ENCODE peak calls at places on chromosomes 16 and 17, in four cellular contexts. One of them, this sample, is unnamed.

GRCh38 chr17:72518810-72519597 is 398.2 kb downstream of the SOX9 start:
- DNase-seq in CD8-positive, alpha-beta memory T cell: no peak
- DNase-seq in neuronal stem cell: no peak
- DNase-seq in upper lobe of right lung: peak; percentile 66
- DNase-seq in this sample: no peak

GRCh38 chr17:41581366-41582060 is 5.2 kb downstream of the KRT14 start:
- DNase-seq in upper lobe of right lung: no peak
- DNase-seq in CD8-positive, alpha-beta memory T cell: no peak
- DNase-seq in neuronal stem cell: no peak
- DNase-seq in this sample: no peak

GRCh38 chr16:89446136-89446974 is 44.0 kb downstream of the ANKRD11 start:
- DNase-seq in neuronal stem cell: no peak
- DNase-seq in upper lobe of right lung: peak; percentile 70
- DNase-seq in CD8-positive, alpha-beta memory T cell: no peak
- DNase-seq in this sample: no peak

GRCh38 chr16:78705694-78706093 is 606.2 kb downstream of the WWOX start:
- DNase-seq in upper lobe of right lung: no peak
- DNase-seq in neuronal stem cell: no peak
- DNase-seq in CD8-positive, alpha-beta memory T cell: no peak
- DNase-seq in this sample: peak; percentile 52

GRCh38 chr17:4485676-4486646 is 12.7 kb upstream of the SPNS2 start:
- DNase-seq in neuronal stem cell: no peak
- DNase-seq in upper lobe of right lung: no peak
- DNase-seq in CD8-positive, alpha-beta memory T cell: peak; percentile 24
- DNase-seq in this sample: no peak

GRCh38 chr17:16880121-16880842 is 91.6 kb downstream of the TNFRSF13B start:
- DNase-seq in neuronal stem cell: no peak
- DNase-seq in upper lobe of right lung: peak; percentile 43
- DNase-seq in CD8-positive, alpha-beta memory T cell: no peak
- DNase-seq in this sample: no peak

GRCh38 chr17:67829331-67829730 is 4.0 kb downstream of the BPTF start:
- DNase-seq in upper lobe of right lung: no peak
- DNase-seq in CD8-positive, alpha-beta memory T cell: no peak
- DNase-seq in neuronal stem cell: no peak
- DNase-seq in this sample: peak; percentile 78

GRCh38 chr16:20401475-20402016 is 3.0 kb downstream of the PDILT start:
- DNase-seq in neuronal stem cell: no peak
- DNase-seq in CD8-positive, alpha-beta memory T cell: no peak
- DNase-seq in upper lobe of right lung: no peak
- DNase-seq in this sample: no peak

GRCh38 chr16:75754126-75754525 is 27.8 kb upstream of the CPHXL start:
- DNase-seq in upper lobe of right lung: no peak
- DNase-seq in CD8-positive, alpha-beta memory T cell: no peak
- DNase-seq in neuronal stem cell: no peak
- DNase-seq in this sample: no peak

GRCh38 chr17:62778990-62779681 is 29.0 kb downstream of the MARCHF10 start:
- DNase-seq in CD8-positive, alpha-beta memory T cell: no peak
- DNase-seq in neuronal stem cell: no peak
- DNase-seq in upper lobe of right lung: peak; percentile 85
- DNase-seq in this sample: peak; percentile 60

GRCh38 chr16:74743668-74744299 is 30.8 kb downstream of the FA2H start:
- DNase-seq in neuronal stem cell: no peak
- DNase-seq in CD8-positive, alpha-beta memory T cell: no peak
- DNase-seq in upper lobe of right lung: peak; percentile 82
- DNase-seq in this sample: no peak

GRCh38 chr17:50170662-50171370 is 5.0 kb downstream of the SGCA start:
- DNase-seq in upper lobe of right lung: no peak
- DNase-seq in neuronal stem cell: no peak
- DNase-seq in CD8-positive, alpha-beta memory T cell: no peak
- DNase-seq in this sample: no peak

DNA sequence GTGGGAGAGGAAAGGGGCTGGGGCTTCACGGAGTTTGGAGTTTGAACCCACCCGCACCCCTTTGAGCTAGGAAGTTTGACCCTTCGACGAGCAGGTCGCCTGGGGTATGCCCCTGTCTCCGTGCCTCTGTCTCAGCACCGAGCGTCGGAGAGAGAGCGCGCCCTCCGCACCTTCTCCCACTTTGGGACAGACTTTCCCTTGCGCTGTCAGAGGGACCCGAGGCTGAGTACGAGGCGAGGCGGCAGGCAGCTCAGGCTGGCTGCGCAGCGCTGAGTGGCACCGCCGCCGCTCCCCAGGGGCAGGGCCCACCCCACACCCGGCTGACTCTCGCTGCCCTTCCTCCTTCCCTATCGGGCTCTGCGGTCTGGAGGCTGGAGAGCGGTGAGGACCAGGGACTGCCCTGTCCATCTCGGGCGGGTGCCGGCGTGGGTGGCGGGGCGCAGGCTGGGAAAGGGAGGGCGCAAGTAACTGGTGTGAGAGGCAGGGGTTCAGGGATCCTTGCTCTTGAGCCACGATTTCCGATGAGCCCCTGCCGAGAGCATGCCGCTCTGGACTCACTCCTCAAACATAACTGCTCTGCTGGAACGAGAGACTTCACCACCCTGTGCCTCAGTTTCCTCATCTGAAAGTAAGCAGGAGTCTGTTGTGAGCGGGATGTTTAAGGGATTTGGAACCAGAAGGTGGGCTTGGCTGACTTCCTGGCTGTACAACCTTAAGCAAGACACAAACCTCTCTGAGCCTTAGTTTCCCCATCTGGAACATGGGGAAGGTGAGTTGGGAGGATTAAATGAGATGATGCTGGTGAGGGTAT is 981 bp downstream of the BEAN1 start:
- DNase-seq in upper lobe of right lung: no peak
- DNase-seq in CD8-positive, alpha-beta memory T cell: no peak
- DNase-seq in neuronal stem cell: no peak
- DNase-seq in this sample: no peak
- H3K4me1 ChIP-seq in upper lobe of right lung: peaks cover 16% of the 10 kb centered on the region
- H3K4me1 ChIP-seq in CD8-positive, alpha-beta memory T cell: no peaks in the 10 kb centered on the region
- H3K4me1 ChIP-seq in neuronal stem cell: peaks cover 13% of the 10 kb centered on the region
- H3K4me1 ChIP-seq in this sample: no peaks in the 10 kb centered on the region

GRCh38 chr16:80836846-80837245 is 32.4 kb upstream of the CDYL2 start:
- DNase-seq in CD8-positive, alpha-beta memory T cell: no peak
- DNase-seq in neuronal stem cell: no peak
- DNase-seq in upper lobe of right lung: no peak
- DNase-seq in this sample: no peak

GRCh38 chr16:80825365-80825758 is 21.0 kb upstream of the CDYL2 start:
- DNase-seq in upper lobe of right lung: no peak
- DNase-seq in CD8-positive, alpha-beta memory T cell: no peak
- DNase-seq in neuronal stem cell: no peak
- DNase-seq in this sample: no peak

GRCh38 chr16:80827007-80827406 is 22.6 kb upstream of the CDYL2 start:
- DNase-seq in CD8-positive, alpha-beta memory T cell: no peak
- DNase-seq in upper lobe of right lung: no peak
- DNase-seq in neuronal stem cell: no peak
- DNase-seq in this sample: no peak

GRCh38 chr16:80828495-80828894 is 24.1 kb upstream of the CDYL2 start:
- DNase-seq in upper lobe of right lung: no peak
- DNase-seq in CD8-positive, alpha-beta memory T cell: no peak
- DNase-seq in neuronal stem cell: no peak
- DNase-seq in this sample: no peak

DNA sequence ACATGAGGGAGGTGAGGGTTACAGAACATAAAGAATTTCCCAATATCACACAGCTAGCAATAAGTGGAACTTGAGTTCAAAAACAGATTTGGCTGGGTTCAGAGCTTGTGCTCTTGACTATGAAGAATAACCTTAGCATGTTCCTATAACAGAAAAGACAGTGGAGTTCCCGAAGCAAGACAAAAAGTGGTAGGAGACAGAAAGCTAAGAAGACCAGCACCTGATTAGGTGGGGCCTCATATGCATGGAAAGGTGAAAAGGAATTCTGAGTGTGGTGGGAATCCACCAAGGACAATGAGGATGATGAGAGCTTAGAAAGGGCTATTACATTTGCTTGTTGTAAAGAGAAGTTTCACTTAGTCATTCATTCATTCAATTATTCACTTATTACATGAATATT is 26.6 kb upstream of the CDYL2 start:
- DNase-seq in neuronal stem cell: no peak
- DNase-seq in upper lobe of right lung: no peak
- DNase-seq in CD8-positive, alpha-beta memory T cell: no peak
- DNase-seq in this sample: no peak
- H3K4me1 ChIP-seq in neuronal stem cell: no peaks in the 10 kb centered on the region
- H3K4me1 ChIP-seq in upper lobe of right lung: no peaks in the 10 kb centered on the region
- H3K4me1 ChIP-seq in CD8-positive, alpha-beta memory T cell: no peaks in the 10 kb centered on the region
- H3K4me1 ChIP-seq in this sample: no peaks in the 10 kb centered on the region

GRCh38 chr17:40312893-40313659 is 4.1 kb downstream of the RARA start:
- DNase-seq in upper lobe of right lung: no peak
- DNase-seq in neuronal stem cell: no peak
- DNase-seq in CD8-positive, alpha-beta memory T cell: no peak
- DNase-seq in this sample: no peak

GRCh38 chr17:40309938-40310510 is 1.0 kb downstream of the RARA start:
- DNase-seq in CD8-positive, alpha-beta memory T cell: no peak
- DNase-seq in neuronal stem cell: no peak
- DNase-seq in upper lobe of right lung: peak; percentile 63
- DNase-seq in this sample: no peak

GRCh38 chr17:40312131-40312731 is 3.3 kb downstream of the RARA start:
- DNase-seq in neuronal stem cell: no peak
- DNase-seq in CD8-positive, alpha-beta memory T cell: no peak
- DNase-seq in upper lobe of right lung: peak; percentile 68
- DNase-seq in this sample: no peak

GRCh38 chr17:40310882-40311391 is 2.0 kb downstream of the RARA start:
- DNase-seq in CD8-positive, alpha-beta memory T cell: no peak
- DNase-seq in neuronal stem cell: no peak
- DNase-seq in upper lobe of right lung: no peak
- DNase-seq in this sample: no peak

DNA sequence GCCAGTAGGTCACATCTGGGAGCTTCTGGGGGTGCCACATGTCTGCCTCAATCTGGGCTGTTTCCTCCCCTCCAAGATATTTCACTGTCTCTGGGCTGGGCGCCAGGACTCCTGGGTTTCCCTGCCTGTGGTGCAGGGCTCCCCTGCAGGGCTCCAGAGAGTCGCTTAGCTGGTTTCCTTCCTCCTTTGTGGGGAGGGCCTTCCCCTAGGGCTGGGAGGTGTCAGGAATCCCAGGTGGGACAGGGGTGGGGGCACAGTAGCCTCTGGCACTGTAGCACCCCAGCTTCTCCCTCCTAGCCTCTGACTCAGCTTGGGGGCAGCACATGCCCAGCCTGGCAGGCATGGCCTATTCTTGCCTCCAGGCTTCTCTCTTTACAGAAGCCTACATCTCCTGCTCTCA is 2.6 kb downstream of the RARA start:
- DNase-seq in neuronal stem cell: no peak
- DNase-seq in upper lobe of right lung: peak; percentile 82
- DNase-seq in CD8-positive, alpha-beta memory T cell: peak; percentile 22
- DNase-seq in this sample: no peak
- H3K4me1 ChIP-seq in neuronal stem cell: peaks cover 33% of the 10 kb centered on the region
- H3K4me1 ChIP-seq in upper lobe of right lung: peaks cover 96% of the 10 kb centered on the region
- H3K4me1 ChIP-seq in CD8-positive, alpha-beta memory T cell: peaks cover 77% of the 10 kb centered on the region
- H3K4me1 ChIP-seq in this sample: peaks cover 82% of the 10 kb centered on the region

GRCh38 chr17:76444518-76445311 is 8.2 kb downstream of the UBE2O start:
- DNase-seq in neuronal stem cell: no peak
- DNase-seq in upper lobe of right lung: no peak
- DNase-seq in CD8-positive, alpha-beta memory T cell: no peak
- DNase-seq in this sample: peak; percentile 56
- H3K4me1 ChIP-seq in neuronal stem cell: peaks cover 45% of the 10 kb centered on the region
- H3K4me1 ChIP-seq in upper lobe of right lung: peaks cover 22% of the 10 kb centered on the region
- H3K4me1 ChIP-seq in CD8-positive, alpha-beta memory T cell: peaks cover 32% of the 10 kb centered on the region
- H3K4me1 ChIP-seq in this sample: peaks cover 87% of the 10 kb centered on the region

This sample was measured in Karpas-422.